ENCODE peak calls at places on chromosomes 11 and 22, in nine cellular contexts. One of them, this sample, is unnamed.

GRCh38 chr22:24428751-24429410 is 1.5 kb downstream of the ADORA2A start:
- DNase-seq in anterior cingulate cortex: no peak
- DNase-seq in HEK293T: no peak
- DNase-seq in tibial artery: peak; percentile 3
- DNase-seq in GF-D8: no peak
- DNase-seq in iPS-NIHi11: no peak
- DNase-seq in AG20443: no peak
- DNase-seq in COLO829: no peak
- DNase-seq in central memory CD4-positive, alpha-beta T cell: no peak
- DNase-seq in this sample: no peak

GRCh38 chr11:79087238-79087956 is 353.4 kb downstream of the TENM4 start:
- DNase-seq in COLO829: peak; percentile 74
- DNase-seq in anterior cingulate cortex: no peak
- DNase-seq in central memory CD4-positive, alpha-beta T cell: no peak
- DNase-seq in AG20443: peak; percentile 27
- DNase-seq in tibial artery: no peak
- DNase-seq in GF-D8: no peak
- DNase-seq in iPS-NIHi11: peak; percentile 35
- DNase-seq in HEK293T: no peak
- DNase-seq in this sample: no peak

GRCh38 chr11:128291835-128292234 is 295.5 kb downstream of the ETS1 start:
- DNase-seq in COLO829: no peak
- DNase-seq in anterior cingulate cortex: no peak
- DNase-seq in iPS-NIHi11: no peak
- DNase-seq in AG20443: no peak
- DNase-seq in GF-D8: no peak
- DNase-seq in tibial artery: no peak
- DNase-seq in HEK293T: no peak
- DNase-seq in central memory CD4-positive, alpha-beta T cell: peak; percentile 67
- DNase-seq in this sample: no peak

GRCh38 chr11:36577859-36578258 is 10.1 kb downstream of the RAG1 start:
- DNase-seq in AG20443: peak; percentile 52
- DNase-seq in COLO829: no peak
- DNase-seq in HEK293T: no peak
- DNase-seq in GF-D8: no peak
- DNase-seq in iPS-NIHi11: no peak
- DNase-seq in anterior cingulate cortex: no peak
- DNase-seq in tibial artery: no peak
- DNase-seq in central memory CD4-positive, alpha-beta T cell: no peak
- DNase-seq in this sample: no peak

GRCh38 chr22:23219787-23220484 is 39.6 kb downstream of the BCR start:
- DNase-seq in GF-D8: peak; percentile 83
- DNase-seq in HEK293T: no peak
- DNase-seq in COLO829: no peak
- DNase-seq in iPS-NIHi11: no peak
- DNase-seq in central memory CD4-positive, alpha-beta T cell: no peak
- DNase-seq in anterior cingulate cortex: no peak
- DNase-seq in AG20443: peak; percentile 60
- DNase-seq in tibial artery: no peak
- DNase-seq in this sample: peak; percentile 88

GRCh38 chr11:86760577-86760976 is 39.8 kb upstream of the PRSS23 start:
- DNase-seq in tibial artery: no peak
- DNase-seq in iPS-NIHi11: no peak
- DNase-seq in AG20443: no peak
- DNase-seq in anterior cingulate cortex: no peak
- DNase-seq in COLO829: no peak
- DNase-seq in central memory CD4-positive, alpha-beta T cell: no peak
- DNase-seq in GF-D8: no peak
- DNase-seq in HEK293T: no peak
- DNase-seq in this sample: no peak

GRCh38 chr11:130915556-130916237 is 582 bp downstream of the SNX19 start:
- DNase-seq in COLO829: no peak
- DNase-seq in tibial artery: no peak
- DNase-seq in GF-D8: no peak
- DNase-seq in central memory CD4-positive, alpha-beta T cell: no peak
- DNase-seq in HEK293T: no peak
- DNase-seq in anterior cingulate cortex: no peak
- DNase-seq in AG20443: no peak
- DNase-seq in iPS-NIHi11: no peak
- DNase-seq in this sample: no peak

GRCh38 chr22:28051787-28052356 is 132.8 kb upstream of the PITPNB start:
- DNase-seq in tibial artery: peak; percentile 64
- DNase-seq in central memory CD4-positive, alpha-beta T cell: no peak
- DNase-seq in anterior cingulate cortex: peak; percentile 41
- DNase-seq in COLO829: peak; percentile 54
- DNase-seq in AG20443: peak; percentile 70
- DNase-seq in HEK293T: peak; percentile 78
- DNase-seq in iPS-NIHi11: peak; percentile 67
- DNase-seq in GF-D8: no peak
- DNase-seq in this sample: peak; percentile 58

GRCh38 chr11:113311536-113311935 is 2.8 kb upstream of the TTC12 start:
- DNase-seq in HEK293T: no peak
- DNase-seq in COLO829: no peak
- DNase-seq in tibial artery: no peak
- DNase-seq in GF-D8: no peak
- DNase-seq in central memory CD4-positive, alpha-beta T cell: no peak
- DNase-seq in AG20443: no peak
- DNase-seq in anterior cingulate cortex: no peak
- DNase-seq in iPS-NIHi11: no peak
- DNase-seq in this sample: no peak

GRCh38 chr11:130159657-130160459 is at the start of gene ST14:
- DNase-seq in AG20443: peak; percentile 25
- DNase-seq in tibial artery: no peak
- DNase-seq in COLO829: no peak
- DNase-seq in anterior cingulate cortex: no peak
- DNase-seq in iPS-NIHi11: peak; percentile 78
- DNase-seq in GF-D8: no peak
- DNase-seq in central memory CD4-positive, alpha-beta T cell: no peak
- DNase-seq in HEK293T: no peak
- DNase-seq in this sample: peak; percentile 22

GRCh38 chr11:77195071-77195705 is 67.1 kb downstream of the MYO7A start:
- DNase-seq in anterior cingulate cortex: no peak
- DNase-seq in central memory CD4-positive, alpha-beta T cell: no peak
- DNase-seq in iPS-NIHi11: no peak
- DNase-seq in HEK293T: no peak
- DNase-seq in GF-D8: no peak
- DNase-seq in tibial artery: peak; percentile 1
- DNase-seq in COLO829: no peak
- DNase-seq in AG20443: no peak
- DNase-seq in this sample: no peak

GRCh38 chr11:70381872-70382842 is 16.2 kb upstream of the CTTN start:
- DNase-seq in iPS-NIHi11: peak; percentile 39
- DNase-seq in AG20443: peak; percentile 61
- DNase-seq in GF-D8: no peak
- DNase-seq in central memory CD4-positive, alpha-beta T cell: no peak
- DNase-seq in COLO829: no peak
- DNase-seq in HEK293T: no peak
- DNase-seq in tibial artery: no peak
- DNase-seq in anterior cingulate cortex: no peak
- DNase-seq in this sample: no peak

GRCh38 chr11:44955019-44955738 is 4.5 kb upstream of the TP53I11 start:
- DNase-seq in AG20443: peak; percentile 83
- DNase-seq in anterior cingulate cortex: no peak
- DNase-seq in central memory CD4-positive, alpha-beta T cell: no peak
- DNase-seq in HEK293T: no peak
- DNase-seq in COLO829: peak; percentile 24
- DNase-seq in tibial artery: peak; percentile 67
- DNase-seq in iPS-NIHi11: no peak
- DNase-seq in GF-D8: peak; percentile 65
- DNase-seq in this sample: peak; percentile 99

GRCh38 chr11:82719316-82719715 is 14.3 kb downstream of the FAM181B start:
- DNase-seq in GF-D8: no peak
- DNase-seq in AG20443: no peak
- DNase-seq in tibial artery: no peak
- DNase-seq in HEK293T: no peak
- DNase-seq in anterior cingulate cortex: peak; percentile 49
- DNase-seq in iPS-NIHi11: no peak
- DNase-seq in central memory CD4-positive, alpha-beta T cell: no peak
- DNase-seq in COLO829: no peak
- DNase-seq in this sample: no peak

GRCh38 chr11:72716291-72716690 is 35.9 kb downstream of the ARAP1 start:
- DNase-seq in HEK293T: no peak
- DNase-seq in tibial artery: no peak
- DNase-seq in anterior cingulate cortex: peak; percentile 12
- DNase-seq in iPS-NIHi11: no peak
- DNase-seq in GF-D8: no peak
- DNase-seq in COLO829: no peak
- DNase-seq in AG20443: no peak
- DNase-seq in central memory CD4-positive, alpha-beta T cell: no peak
- DNase-seq in this sample: no peak

GRCh38 chr11:76763573-76764348 is 19.4 kb upstream of the TSKU start:
- DNase-seq in iPS-NIHi11: no peak
- DNase-seq in central memory CD4-positive, alpha-beta T cell: no peak
- DNase-seq in COLO829: no peak
- DNase-seq in AG20443: peak; percentile 88
- DNase-seq in HEK293T: no peak
- DNase-seq in tibial artery: no peak
- DNase-seq in anterior cingulate cortex: peak; percentile 64
- DNase-seq in GF-D8: no peak
- DNase-seq in this sample: no peak

GRCh38 chr22:26998134-26998533 is 340.7 kb downstream of the MIAT start:
- DNase-seq in central memory CD4-positive, alpha-beta T cell: no peak
- DNase-seq in iPS-NIHi11: no peak
- DNase-seq in COLO829: no peak
- DNase-seq in GF-D8: no peak
- DNase-seq in HEK293T: no peak
- DNase-seq in tibial artery: no peak
- DNase-seq in anterior cingulate cortex: no peak
- DNase-seq in AG20443: peak; percentile 57
- DNase-seq in this sample: no peak

GRCh38 chr11:112381578-112381977 is 120.9 kb upstream of the PLET1 start:
- DNase-seq in central memory CD4-positive, alpha-beta T cell: no peak
- DNase-seq in tibial artery: no peak
- DNase-seq in HEK293T: no peak
- DNase-seq in iPS-NIHi11: no peak
- DNase-seq in COLO829: no peak
- DNase-seq in anterior cingulate cortex: no peak
- DNase-seq in GF-D8: no peak
- DNase-seq in AG20443: no peak
- DNase-seq in this sample: no peak

GRCh38 chr22:48373626-48374173 is 1454.0 kb downstream of the BRD1 start:
- DNase-seq in GF-D8: no peak
- DNase-seq in anterior cingulate cortex: no peak
- DNase-seq in HEK293T: no peak
- DNase-seq in iPS-NIHi11: no peak
- DNase-seq in AG20443: no peak
- DNase-seq in COLO829: no peak
- DNase-seq in central memory CD4-positive, alpha-beta T cell: no peak
- DNase-seq in tibial artery: no peak
- DNase-seq in this sample: no peak

GRCh38 chr22:30880181-30880601 is 88.4 kb downstream of the MORC2 start:
- DNase-seq in AG20443: no peak
- DNase-seq in COLO829: no peak
- DNase-seq in HEK293T: no peak
- DNase-seq in anterior cingulate cortex: no peak
- DNase-seq in central memory CD4-positive, alpha-beta T cell: no peak
- DNase-seq in GF-D8: no peak
- DNase-seq in iPS-NIHi11: no peak
- DNase-seq in tibial artery: no peak
- DNase-seq in this sample: no peak

GRCh38 chr22:38201718-38202436 is at the start of gene MAFF:
- DNase-seq in COLO829: peak; percentile 98
- DNase-seq in anterior cingulate cortex: peak; percentile 89
- DNase-seq in AG20443: peak; percentile 97
- DNase-seq in tibial artery: peak; percentile 95
- DNase-seq in iPS-NIHi11: peak; percentile 98
- DNase-seq in GF-D8: peak; percentile 77
- DNase-seq in HEK293T: peak; percentile 100
- DNase-seq in central memory CD4-positive, alpha-beta T cell: peak; percentile 77
- DNase-seq in this sample: peak; percentile 83

GRCh38 chr22:47610281-47610680 is 847.8 kb downstream of the TBC1D22A start:
- DNase-seq in tibial artery: no peak
- DNase-seq in central memory CD4-positive, alpha-beta T cell: no peak
- DNase-seq in iPS-NIHi11: no peak
- DNase-seq in AG20443: no peak
- DNase-seq in GF-D8: no peak
- DNase-seq in COLO829: no peak
- DNase-seq in HEK293T: no peak
- DNase-seq in anterior cingulate cortex: no peak
- DNase-seq in this sample: no peak

GRCh38 chr11:61293869-61294716 is 1.0 kb downstream of the VWCE start:
- DNase-seq in tibial artery: peak; percentile 43
- DNase-seq in HEK293T: no peak
- DNase-seq in anterior cingulate cortex: peak; percentile 50
- DNase-seq in iPS-NIHi11: peak; percentile 64
- DNase-seq in AG20443: peak; percentile 69
- DNase-seq in central memory CD4-positive, alpha-beta T cell: no peak
- DNase-seq in COLO829: no peak
- DNase-seq in GF-D8: peak; percentile 11
- DNase-seq in this sample: peak; percentile 58

GRCh38 chr11:67027943-67028542 is 5.1 kb downstream of the SYT12 start:
- DNase-seq in tibial artery: no peak
- DNase-seq in AG20443: no peak
- DNase-seq in GF-D8: no peak
- DNase-seq in anterior cingulate cortex: no peak
- DNase-seq in central memory CD4-positive, alpha-beta T cell: no peak
- DNase-seq in COLO829: no peak
- DNase-seq in HEK293T: no peak
- DNase-seq in iPS-NIHi11: no peak
- DNase-seq in this sample: no peak

GRCh38 chr22:50408311-50408710 is 65.2 kb downstream of the PPP6R2 start:
- DNase-seq in AG20443: no peak
- DNase-seq in iPS-NIHi11: no peak
- DNase-seq in tibial artery: no peak
- DNase-seq in central memory CD4-positive, alpha-beta T cell: no peak
- DNase-seq in HEK293T: no peak
- DNase-seq in anterior cingulate cortex: no peak
- DNase-seq in COLO829: no peak
- DNase-seq in GF-D8: no peak
- DNase-seq in this sample: no peak

GRCh38 chr22:50577987-50578775 is at the start of gene CPT1B:
- DNase-seq in GF-D8: no peak
- DNase-seq in anterior cingulate cortex: no peak
- DNase-seq in tibial artery: peak; percentile 3
- DNase-seq in iPS-NIHi11: peak; percentile 34
- DNase-seq in COLO829: no peak
- DNase-seq in AG20443: peak; percentile 51
- DNase-seq in HEK293T: no peak
- DNase-seq in central memory CD4-positive, alpha-beta T cell: no peak
- DNase-seq in this sample: no peak

GRCh38 chr22:40414838-40415505 is 44.6 kb downstream of the SGSM3 start:
- DNase-seq in anterior cingulate cortex: no peak
- DNase-seq in central memory CD4-positive, alpha-beta T cell: no peak
- DNase-seq in iPS-NIHi11: no peak
- DNase-seq in GF-D8: no peak
- DNase-seq in COLO829: no peak
- DNase-seq in HEK293T: no peak
- DNase-seq in tibial artery: no peak
- DNase-seq in AG20443: no peak
- DNase-seq in this sample: no peak

GRCh38 chr11:128967578-128967977 is 24.9 kb upstream of the TP53AIP1 start:
- DNase-seq in COLO829: no peak
- DNase-seq in AG20443: no peak
- DNase-seq in central memory CD4-positive, alpha-beta T cell: no peak
- DNase-seq in anterior cingulate cortex: no peak
- DNase-seq in GF-D8: no peak
- DNase-seq in tibial artery: no peak
- DNase-seq in HEK293T: no peak
- DNase-seq in iPS-NIHi11: no peak
- DNase-seq in this sample: no peak

This sample was measured in Kasumi-1.